ENCODE peak calls at places on chromosomes 12 and 14, in six cellular contexts. R is A549, B is heart left ventricle, X is Peyer's patch, H is suprapubic skin, Q is sigmoid colon. W is an unnamed sample.

GRCh38 chr14:55585854-55586253 is 5.8 kb downstream of the KTN1 start:
- DNase-seq in X (no peak), B (no peak), Q (no peak), R (no peak), H (no peak), W (no peak)

GRCh38 chr12:82176761-82177490 is 181.3 kb downstream of the CCDC59 start:
- DNase-seq in X (no peak), Q (no peak), R (no peak), H (no peak), B (no peak), W (no peak)

GRCh38 chr14:78254911-78255431 is 84.8 kb downstream of the NRXN3 start:
- DNase-seq in X (no peak), H (no peak), B (no peak), Q (no peak), R (no peak), W (no peak)

GRCh38 chr14:100211893-100212292 is 27.1 kb upstream of the YY1 start:
- DNase-seq in B (no peak), R (no peak), H (no peak), Q (no peak), X (no peak), W (no peak)

GRCh38 chr12:50397122-50397650 is 777 bp upstream of the FAM186A start:
- DNase-seq in B (no peak), H (peak; percentile 21), Q (no peak), R (no peak), X (no peak), W (no peak)

GRCh38 chr12:89960607-89961394 is 252.2 kb upstream of the ATP2B1 start:
- DNase-seq in B (no peak), H (no peak), X (no peak), Q (no peak), R (no peak), W (no peak)

GRCh38 chr12:130017571-130018449 is 114.0 kb upstream of the TMEM132D start:
- DNase-seq in R (no peak), B (no peak), Q (peak; percentile 19), H (no peak), X (no peak), W (no peak)

GRCh38 chr14:99179946-99180345 is 92.1 kb downstream of the BCL11B start:
- DNase-seq in Q (no peak), X (no peak), R (no peak), B (no peak), H (no peak), W (no peak)

GRCh38 chr12:132478433-132478803 is 11.5 kb upstream of the FBRSL1 start:
- DNase-seq in H (no peak), Q (no peak), B (no peak), X (no peak), R (no peak), W (no peak)

GRCh38 chr12:51973560-51973959 is 22.1 kb downstream of the ACVR1B start:
- DNase-seq in B (no peak), R (no peak), Q (no peak), X (no peak), H (peak; percentile 28), W (no peak)

GRCh38 chr12:32903763-32904162 is 7.2 kb upstream of the PKP2 start:
- DNase-seq in Q (no peak), H (no peak), X (no peak), R (no peak), B (no peak), W (no peak)

GRCh38 chr14:104360522-104360921 is 219.0 kb upstream of the C14orf180 start:
- DNase-seq in B (no peak), X (no peak), H (peak; percentile 64), Q (peak; percentile 40), R (no peak), W (no peak)

GRCh38 chr12:124923906-124924734 is 9.7 kb upstream of the UBC start:
- DNase-seq in X (no peak), Q (peak; percentile 56), B (no peak), H (no peak), R (no peak), W (no peak)

GRCh38 chr12:94055528-94055927 is 92.8 kb upstream of the PLXNC1 start:
- DNase-seq in B (no peak), X (no peak), Q (no peak), H (no peak), R (no peak), W (no peak)

GRCh38 chr14:100645200-100645985 is 58.2 kb upstream of the BEGAIN start:
- DNase-seq in B (peak; percentile 73), Q (peak; percentile 81), H (no peak), R (peak; percentile 93), X (peak; percentile 88), W (peak; percentile 95)

GRCh38 chr12:132014092-132014914 is 64.6 kb downstream of the EP400 start:
- DNase-seq in X (no peak), B (no peak), Q (no peak), R (no peak), H (no peak), W (no peak)

GRCh38 chr12:124098101-124098757 is 125.2 kb downstream of the ZNF664 start:
- DNase-seq in X (no peak), H (no peak), B (no peak), R (no peak), Q (no peak), W (no peak)

GRCh38 chr12:108837239-108837638 is 20.1 kb downstream of the SSH1 start:
- DNase-seq in Q (no peak), H (no peak), R (no peak), X (no peak), B (no peak), W (no peak)

GRCh38 chr12:131699434-131699833 is 11.5 kb upstream of the SFSWAP start:
- DNase-seq in R (no peak), X (no peak), Q (no peak), B (no peak), H (no peak), W (no peak)

GRCh38 chr12:69097619-69098368 is 141.6 kb upstream of the CPSF6 start:
- DNase-seq in R (no peak), X (no peak), Q (no peak), H (no peak), B (no peak), W (no peak)

GRCh38 chr12:71000748-71001147 is 80.2 kb upstream of the PTPRR start:
- DNase-seq in R (no peak), B (no peak), X (no peak), Q (no peak), H (no peak), W (no peak)

GRCh38 chr12:51262758-51263177 is 7.4 kb downstream of the SMAGP start:
- DNase-seq in H (no peak), X (peak; percentile 76), Q (no peak), B (no peak), R (peak; percentile 46), W (no peak)

GRCh38 chr14:59282366-59282765 is 93.9 kb downstream of the DAAM1 start:
- DNase-seq in Q (no peak), H (no peak), B (no peak), R (no peak), X (no peak), W (no peak)

GRCh38 chr12:111270773-111271172 is 98.1 kb downstream of the PHETA1 start:
- DNase-seq in R (peak; percentile 40), B (no peak), Q (no peak), X (no peak), H (no peak), W (no peak)

GRCh38 chr12:109277899-109278762 is 31.0 kb downstream of the FOXN4 start:
- DNase-seq in H (no peak), Q (no peak), B (no peak), R (peak; percentile 30), X (no peak), W (peak; percentile 67)

GRCh38 chr12:121581681-121582439 is 1.0 kb upstream of the KDM2B start:
- DNase-seq in X (no peak), R (no peak), B (no peak), Q (no peak), H (no peak), W (no peak)
- H3K4me3 ChIP-seq in X (no peak overlapping the region), R (no peak overlapping the region), B (peak overlapping the region; percentile 61), Q (peak overlapping the region; percentile 22), H (peak overlapping the region; percentile 76), W (no peak overlapping the region)

GRCh38 chr12:47080725-47081502 is 1.2 kb upstream of the AMIGO2 start:
- DNase-seq in R (no peak), X (peak; percentile 58), Q (peak; percentile 87), H (peak; percentile 84), B (peak; percentile 35), W (peak; percentile 45)
- TF ChIP-seq POLR2A in R (no peak), X (no peak), Q (peak; percentile 39), H (no peak), B (no peak), W (no peak)

DNA sequence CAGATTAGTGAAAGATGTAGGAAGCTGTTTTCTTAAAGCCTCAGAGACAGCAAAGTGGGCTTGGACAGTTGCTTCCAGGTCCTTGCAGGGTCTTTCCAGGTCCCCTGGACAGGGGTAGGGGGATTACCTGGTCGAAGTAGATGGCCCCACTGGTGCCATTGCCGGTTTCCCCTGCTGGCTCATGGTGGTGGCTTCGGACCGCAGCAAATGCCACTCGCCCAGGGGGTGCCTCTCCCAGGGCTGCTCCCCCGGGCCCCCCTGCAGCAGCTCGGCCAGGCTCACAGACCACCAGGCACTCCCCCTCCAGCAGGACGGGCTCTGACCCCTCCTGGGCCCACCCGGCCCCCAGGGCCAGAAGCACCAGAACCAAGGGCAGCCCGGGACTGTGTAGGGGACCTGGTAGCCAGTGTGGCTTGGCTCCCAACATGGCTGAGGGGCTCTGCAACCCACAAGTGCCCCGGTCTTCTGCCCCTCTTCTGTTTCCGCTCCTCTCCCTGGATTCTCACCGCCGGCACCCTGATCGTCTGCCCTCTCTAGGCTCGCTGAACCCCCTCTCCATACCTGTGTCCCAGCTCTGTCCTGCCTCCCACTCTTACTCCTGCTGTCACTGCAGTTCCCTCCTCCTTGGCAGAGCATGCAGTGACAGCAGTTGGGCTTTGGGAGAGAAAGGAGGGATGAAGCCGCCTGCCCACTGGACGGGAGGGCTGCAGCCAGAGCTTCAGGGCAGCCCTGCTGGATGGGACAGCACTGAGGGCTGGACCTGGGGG is 657 bp downstream of the CBLN3 start:
- DNase-seq in H (no peak), R (no peak), B (no peak), X (peak; percentile 46), Q (no peak), W (no peak)
- H3K4me3 ChIP-seq in H (peak overlapping the region; percentile 87), R (no peak overlapping the region), B (peak overlapping the region; percentile 87), X (no peak overlapping the region), Q (peak overlapping the region; percentile 73), W (no peak overlapping the region)

GRCh38 chr14:22898302-22898894 is 15.4 kb downstream of the REM2 start:
- DNase-seq in H (no peak), B (no peak), R (no peak), Q (no peak), X (peak; percentile 1), W (no peak)

GRCh38 chr14:22895402-22895801 is 12.4 kb downstream of the REM2 start:
- DNase-seq in X (no peak), B (no peak), H (no peak), R (no peak), Q (no peak), W (no peak)

GRCh38 chr14:22896760-22897159 is 13.7 kb downstream of the REM2 start:
- DNase-seq in R (no peak), H (no peak), B (no peak), Q (no peak), X (peak; percentile 1), W (no peak)

GRCh38 chr14:22896351-22896750 is 13.3 kb downstream of the REM2 start:
- DNase-seq in B (no peak), Q (no peak), X (peak; percentile 0), H (no peak), R (no peak), W (no peak)

DNA sequence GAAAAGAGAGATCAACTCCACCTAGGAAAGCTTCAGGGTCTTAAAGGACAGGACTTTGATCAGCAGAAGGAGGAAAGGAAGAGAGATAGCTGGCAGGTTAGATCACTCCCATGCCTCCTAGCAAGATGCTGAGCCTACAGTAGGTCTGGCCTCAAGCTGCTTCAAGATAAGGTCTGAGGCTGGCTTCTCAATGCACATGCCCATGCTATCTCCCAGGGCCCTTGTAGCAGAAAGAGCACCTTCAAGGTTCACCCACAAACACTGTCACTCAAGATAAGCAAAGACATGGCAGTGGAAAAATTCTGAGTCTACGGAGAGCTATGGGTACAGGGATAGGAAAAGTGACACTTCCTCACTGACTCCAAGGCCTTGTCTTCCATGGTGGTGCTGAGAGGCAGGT is 14.3 kb downstream of the REM2 start:
- DNase-seq in R (no peak), Q (no peak), H (no peak), X (peak; percentile 15), B (no peak), W (no peak)
- TF ChIP-seq POLR2A in R (no peak), Q (no peak), H (no peak), X (no peak), B (no peak), W (no peak)

W was measured in lower leg skin.